ENCODE peak calls at places on chromosomes 16 and 17, in six cellular contexts. One of them, this sample, is unnamed.

GRCh38 chr17:35432176-35433074 is at the start of gene SLFN12:
- DNase-seq in A549: no peak
- DNase-seq in foreskin fibroblast: peak; percentile 91
- DNase-seq in activated B cell treated with CpG ODN at 0.5 μM for 24 hours: peak; percentile 29
- DNase-seq in upper lobe of right lung: no peak
- DNase-seq in CD8-positive, alpha-beta T cell: peak; percentile 50
- DNase-seq in this sample: peak; percentile 87

GRCh38 chr16:11681526-11681925 is 13.3 kb downstream of the SNN start:
- DNase-seq in A549: no peak
- DNase-seq in foreskin fibroblast: no peak
- DNase-seq in activated B cell treated with CpG ODN at 0.5 μM for 24 hours: peak; percentile 39
- DNase-seq in upper lobe of right lung: peak; percentile 69
- DNase-seq in CD8-positive, alpha-beta T cell: no peak
- DNase-seq in this sample: no peak

GRCh38 chr16:118857-119256 is 19.6 kb downstream of the NPRL3 start:
- DNase-seq in A549: no peak
- DNase-seq in foreskin fibroblast: no peak
- DNase-seq in activated B cell treated with CpG ODN at 0.5 μM for 24 hours: no peak
- DNase-seq in upper lobe of right lung: no peak
- DNase-seq in CD8-positive, alpha-beta T cell: no peak
- DNase-seq in this sample: no peak

GRCh38 chr17:71251276-71251675 is 869.5 kb upstream of the SOX9 start:
- DNase-seq in A549: no peak
- DNase-seq in foreskin fibroblast: no peak
- DNase-seq in activated B cell treated with CpG ODN at 0.5 μM for 24 hours: no peak
- DNase-seq in upper lobe of right lung: no peak
- DNase-seq in CD8-positive, alpha-beta T cell: no peak
- DNase-seq in this sample: peak; percentile 7

GRCh38 chr16:87806608-87807546 is 41.1 kb upstream of the KLHDC4 start:
- DNase-seq in A549: peak; percentile 78
- DNase-seq in foreskin fibroblast: peak; percentile 95
- DNase-seq in activated B cell treated with CpG ODN at 0.5 μM for 24 hours: peak; percentile 55
- DNase-seq in upper lobe of right lung: peak; percentile 74
- DNase-seq in CD8-positive, alpha-beta T cell: peak; percentile 61
- DNase-seq in this sample: peak; percentile 90

GRCh38 chr16:14013571-14014283 is 57.4 kb upstream of the MRTFB start:
- DNase-seq in A549: peak; percentile 72
- DNase-seq in foreskin fibroblast: peak; percentile 98
- DNase-seq in activated B cell treated with CpG ODN at 0.5 μM for 24 hours: no peak
- DNase-seq in upper lobe of right lung: no peak
- DNase-seq in CD8-positive, alpha-beta T cell: no peak
- DNase-seq in this sample: peak; percentile 96

GRCh38 chr17:48593840-48594411 is 347 bp upstream of the HOXB5 start:
- DNase-seq in A549: peak; percentile 94
- DNase-seq in foreskin fibroblast: peak; percentile 84
- DNase-seq in activated B cell treated with CpG ODN at 0.5 μM for 24 hours: peak; percentile 85
- DNase-seq in upper lobe of right lung: peak; percentile 84
- DNase-seq in CD8-positive, alpha-beta T cell: peak; percentile 77
- DNase-seq in this sample: peak; percentile 12

GRCh38 chr16:51374346-51374745 is 223.3 kb upstream of the SALL1 start:
- DNase-seq in A549: no peak
- DNase-seq in foreskin fibroblast: peak; percentile 91
- DNase-seq in activated B cell treated with CpG ODN at 0.5 μM for 24 hours: no peak
- DNase-seq in upper lobe of right lung: no peak
- DNase-seq in CD8-positive, alpha-beta T cell: no peak
- DNase-seq in this sample: peak; percentile 38

GRCh38 chr17:27782791-27783206 is 17.5 kb downstream of the NOS2 start:
- DNase-seq in A549: no peak
- DNase-seq in foreskin fibroblast: no peak
- DNase-seq in activated B cell treated with CpG ODN at 0.5 μM for 24 hours: no peak
- DNase-seq in upper lobe of right lung: no peak
- DNase-seq in CD8-positive, alpha-beta T cell: no peak
- DNase-seq in this sample: no peak

GRCh38 chr16:9049241-9049640 is 42.2 kb upstream of the HAPSTR1 start:
- DNase-seq in A549: no peak
- DNase-seq in foreskin fibroblast: peak; percentile 86
- DNase-seq in activated B cell treated with CpG ODN at 0.5 μM for 24 hours: no peak
- DNase-seq in upper lobe of right lung: no peak
- DNase-seq in CD8-positive, alpha-beta T cell: no peak
- DNase-seq in this sample: no peak

GRCh38 chr16:79269211-79269863 is 331.2 kb downstream of the MAF start:
- DNase-seq in A549: no peak
- DNase-seq in foreskin fibroblast: no peak
- DNase-seq in activated B cell treated with CpG ODN at 0.5 μM for 24 hours: no peak
- DNase-seq in upper lobe of right lung: no peak
- DNase-seq in CD8-positive, alpha-beta T cell: peak; percentile 35
- DNase-seq in this sample: no peak

GRCh38 chr16:77660311-77660710 is 62.0 kb upstream of the NUDT7 start:
- DNase-seq in A549: peak; percentile 33
- DNase-seq in foreskin fibroblast: peak; percentile 26
- DNase-seq in activated B cell treated with CpG ODN at 0.5 μM for 24 hours: no peak
- DNase-seq in upper lobe of right lung: no peak
- DNase-seq in CD8-positive, alpha-beta T cell: no peak
- DNase-seq in this sample: peak; percentile 25
- TF ChIP-seq CTCF in A549: peak; percentile 65
- TF ChIP-seq CTCF in foreskin fibroblast: peak; percentile 42
- TF ChIP-seq CTCF in activated B cell treated with CpG ODN at 0.5 μM for 24 hours: no peak
- TF ChIP-seq CTCF in upper lobe of right lung: peak; percentile 38
- TF ChIP-seq CTCF in CD8-positive, alpha-beta T cell: no peak
- TF ChIP-seq CTCF in this sample: peak; percentile 81

GRCh38 chr16:71723537-71724319 is 773 bp downstream of the PHLPP2 start:
- DNase-seq in A549: peak; percentile 63
- DNase-seq in foreskin fibroblast: peak; percentile 88
- DNase-seq in activated B cell treated with CpG ODN at 0.5 μM for 24 hours: peak; percentile 87
- DNase-seq in upper lobe of right lung: peak; percentile 89
- DNase-seq in CD8-positive, alpha-beta T cell: peak; percentile 87
- DNase-seq in this sample: no peak

GRCh38 chr16:71726491-71727319 is 2.2 kb upstream of the PHLPP2 start:
- DNase-seq in A549: no peak
- DNase-seq in foreskin fibroblast: peak; percentile 6
- DNase-seq in activated B cell treated with CpG ODN at 0.5 μM for 24 hours: no peak
- DNase-seq in upper lobe of right lung: no peak
- DNase-seq in CD8-positive, alpha-beta T cell: no peak
- DNase-seq in this sample: no peak

GRCh38 chr16:71721066-71721740 is 3.3 kb downstream of the PHLPP2 start:
- DNase-seq in A549: no peak
- DNase-seq in foreskin fibroblast: no peak
- DNase-seq in activated B cell treated with CpG ODN at 0.5 μM for 24 hours: no peak
- DNase-seq in upper lobe of right lung: no peak
- DNase-seq in CD8-positive, alpha-beta T cell: no peak
- DNase-seq in this sample: no peak

GRCh38 chr16:71724320-71724751 is at the start of gene PHLPP2:
- DNase-seq in A549: no peak
- DNase-seq in foreskin fibroblast: no peak
- DNase-seq in activated B cell treated with CpG ODN at 0.5 μM for 24 hours: no peak
- DNase-seq in upper lobe of right lung: no peak
- DNase-seq in CD8-positive, alpha-beta T cell: no peak
- DNase-seq in this sample: no peak

DNA sequence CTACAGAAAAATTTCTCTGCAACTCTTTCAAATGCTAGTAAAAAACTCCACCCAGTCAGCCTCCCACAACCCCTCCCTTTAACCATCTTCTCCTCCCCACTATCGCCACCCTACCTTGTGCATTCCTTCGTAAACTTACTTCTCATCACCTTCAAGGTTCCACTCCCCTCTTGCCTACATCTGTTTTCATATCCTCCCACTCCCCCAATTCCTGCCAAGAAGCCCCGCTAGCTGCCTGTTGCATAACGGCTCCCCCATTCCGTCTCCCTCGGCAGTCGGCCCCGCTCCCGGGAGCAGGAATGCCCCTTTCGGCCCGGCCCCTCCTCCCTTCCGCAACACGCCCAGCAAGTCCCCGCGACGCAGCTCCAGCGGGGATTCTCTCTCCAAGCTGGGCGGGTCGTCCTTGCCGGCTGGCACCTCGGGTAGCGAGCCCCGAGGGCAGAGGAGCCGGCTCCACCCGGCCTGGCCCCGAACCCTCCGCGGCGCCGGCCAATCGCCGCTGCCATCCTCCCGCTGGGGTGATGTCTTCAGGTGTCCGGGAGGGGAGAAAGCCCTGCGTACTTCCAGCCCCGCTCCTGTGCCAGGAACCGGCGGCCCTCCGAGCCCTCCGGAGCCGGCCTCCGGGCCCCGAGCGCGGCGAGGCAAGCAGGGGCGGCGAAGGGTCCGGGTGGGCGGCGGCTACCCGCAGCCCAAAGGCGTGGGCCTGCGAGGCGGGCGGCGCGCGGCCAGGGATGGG is 1.5 kb downstream of the PHLPP2 start:
- DNase-seq in A549: peak; percentile 77
- DNase-seq in foreskin fibroblast: peak; percentile 87
- DNase-seq in activated B cell treated with CpG ODN at 0.5 μM for 24 hours: peak; percentile 57
- DNase-seq in upper lobe of right lung: peak; percentile 83
- DNase-seq in CD8-positive, alpha-beta T cell: peak; percentile 42
- DNase-seq in this sample: no peak
- TF ChIP-seq CTCF in A549: no peak
- TF ChIP-seq CTCF in foreskin fibroblast: no peak
- TF ChIP-seq CTCF in activated B cell treated with CpG ODN at 0.5 μM for 24 hours: no peak
- TF ChIP-seq CTCF in upper lobe of right lung: no peak
- TF ChIP-seq CTCF in CD8-positive, alpha-beta T cell: no peak
- TF ChIP-seq CTCF in this sample: no peak

GRCh38 chr17:72737291-72737690 is 355.2 kb downstream of the SLC39A11 start:
- DNase-seq in A549: no peak
- DNase-seq in foreskin fibroblast: no peak
- DNase-seq in activated B cell treated with CpG ODN at 0.5 μM for 24 hours: no peak
- DNase-seq in upper lobe of right lung: no peak
- DNase-seq in CD8-positive, alpha-beta T cell: no peak
- DNase-seq in this sample: no peak

GRCh38 chr17:72745241-72745640 is 347.2 kb downstream of the SLC39A11 start:
- DNase-seq in A549: no peak
- DNase-seq in foreskin fibroblast: no peak
- DNase-seq in activated B cell treated with CpG ODN at 0.5 μM for 24 hours: no peak
- DNase-seq in upper lobe of right lung: no peak
- DNase-seq in CD8-positive, alpha-beta T cell: no peak
- DNase-seq in this sample: no peak

GRCh38 chr17:72747416-72747815 is 345.1 kb downstream of the SLC39A11 start:
- DNase-seq in A549: no peak
- DNase-seq in foreskin fibroblast: no peak
- DNase-seq in activated B cell treated with CpG ODN at 0.5 μM for 24 hours: no peak
- DNase-seq in upper lobe of right lung: no peak
- DNase-seq in CD8-positive, alpha-beta T cell: no peak
- DNase-seq in this sample: no peak

DNA sequence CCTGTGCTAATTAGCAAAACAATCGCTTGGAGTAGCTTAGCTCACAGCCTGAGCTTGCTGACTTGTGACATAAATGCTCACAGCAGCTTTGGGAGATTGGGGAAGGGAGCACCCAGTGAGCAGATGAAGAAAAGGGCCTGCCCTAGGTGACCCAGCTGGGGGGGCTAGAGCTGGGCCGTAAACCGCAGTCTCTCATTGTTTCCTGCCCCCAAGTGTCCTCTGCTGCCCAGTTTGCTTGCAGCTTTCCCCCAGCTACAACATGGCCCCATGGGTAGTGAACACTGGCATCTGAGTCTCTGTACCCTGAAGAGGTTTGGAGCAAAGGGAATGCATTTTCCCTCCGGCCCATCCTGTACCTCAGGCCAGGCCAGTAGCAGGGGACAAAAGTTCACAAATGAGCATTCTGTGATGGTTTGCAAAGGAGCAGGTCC is 349.4 kb downstream of the SLC39A11 start:
- DNase-seq in A549: no peak
- DNase-seq in foreskin fibroblast: no peak
- DNase-seq in activated B cell treated with CpG ODN at 0.5 μM for 24 hours: no peak
- DNase-seq in upper lobe of right lung: no peak
- DNase-seq in CD8-positive, alpha-beta T cell: no peak
- DNase-seq in this sample: no peak
- TF ChIP-seq CTCF in A549: no peak
- TF ChIP-seq CTCF in foreskin fibroblast: no peak
- TF ChIP-seq CTCF in activated B cell treated with CpG ODN at 0.5 μM for 24 hours: no peak
- TF ChIP-seq CTCF in upper lobe of right lung: no peak
- TF ChIP-seq CTCF in CD8-positive, alpha-beta T cell: no peak
- TF ChIP-seq CTCF in this sample: no peak

GRCh38 chr17:4896332-4897197 is 2.8 kb upstream of the C17orf107 start:
- DNase-seq in A549: no peak
- DNase-seq in foreskin fibroblast: no peak
- DNase-seq in activated B cell treated with CpG ODN at 0.5 μM for 24 hours: no peak
- DNase-seq in upper lobe of right lung: no peak
- DNase-seq in CD8-positive, alpha-beta T cell: no peak
- DNase-seq in this sample: no peak
- TF ChIP-seq CTCF in A549: no peak
- TF ChIP-seq CTCF in foreskin fibroblast: no peak
- TF ChIP-seq CTCF in activated B cell treated with CpG ODN at 0.5 μM for 24 hours: no peak
- TF ChIP-seq CTCF in upper lobe of right lung: no peak
- TF ChIP-seq CTCF in CD8-positive, alpha-beta T cell: no peak
- TF ChIP-seq CTCF in this sample: no peak

DNA sequence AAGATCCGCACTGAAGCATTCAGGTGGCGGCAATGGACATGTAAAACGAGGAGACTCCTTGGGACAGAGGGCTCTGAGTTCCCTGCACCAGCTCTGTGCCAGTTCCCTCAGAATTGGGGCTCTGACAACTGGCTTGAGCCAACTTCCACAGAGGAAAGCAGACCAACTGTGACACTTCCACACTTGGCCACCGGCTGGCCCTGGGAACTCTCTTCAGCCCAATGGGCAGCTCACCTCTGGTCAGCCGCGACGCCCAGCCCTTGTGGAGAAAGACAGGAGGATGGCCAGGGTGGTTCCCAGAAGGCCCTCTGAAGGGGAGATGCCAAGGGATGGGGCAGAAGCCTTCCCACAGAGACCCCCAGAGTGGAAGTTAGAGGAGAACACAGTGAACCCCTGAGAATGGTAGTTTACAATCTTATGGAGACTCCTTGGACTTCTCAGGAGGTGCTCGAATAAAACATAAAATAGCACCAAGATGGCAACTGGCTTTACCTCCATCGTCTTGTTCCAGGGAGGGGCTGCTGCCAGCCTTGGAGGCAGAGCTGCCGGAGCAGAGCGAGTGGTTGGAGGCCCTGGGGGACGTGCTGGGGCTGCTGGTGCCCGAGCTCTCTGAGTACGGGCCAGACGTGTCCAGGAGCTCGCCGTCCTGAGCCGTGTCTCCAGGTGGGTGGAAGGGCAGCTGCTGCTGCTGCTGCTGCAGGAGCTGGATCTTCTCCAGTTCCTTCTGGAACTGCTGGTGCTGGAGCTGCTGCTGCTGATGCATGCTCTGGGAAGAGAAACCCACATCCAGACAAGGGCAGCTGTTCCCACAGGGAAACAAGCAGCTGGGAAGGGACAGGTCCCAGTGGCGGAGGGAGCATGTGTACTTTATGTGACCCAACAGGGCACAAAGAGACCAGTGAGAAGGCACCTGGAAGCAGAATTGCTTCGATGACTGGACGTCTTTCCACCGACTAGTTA is 35.0 kb upstream of the ICAM2 start:
- DNase-seq in A549: no peak
- DNase-seq in foreskin fibroblast: no peak
- DNase-seq in activated B cell treated with CpG ODN at 0.5 μM for 24 hours: no peak
- DNase-seq in upper lobe of right lung: no peak
- DNase-seq in CD8-positive, alpha-beta T cell: no peak
- DNase-seq in this sample: no peak
- TF ChIP-seq CTCF in A549: no peak
- TF ChIP-seq CTCF in foreskin fibroblast: no peak
- TF ChIP-seq CTCF in activated B cell treated with CpG ODN at 0.5 μM for 24 hours: no peak
- TF ChIP-seq CTCF in upper lobe of right lung: no peak
- TF ChIP-seq CTCF in CD8-positive, alpha-beta T cell: no peak
- TF ChIP-seq CTCF in this sample: no peak

GRCh38 chr16:5490499-5490898 is 392.9 kb upstream of the EEF2KMT start:
- DNase-seq in A549: peak; percentile 9
- DNase-seq in foreskin fibroblast: peak; percentile 8
- DNase-seq in activated B cell treated with CpG ODN at 0.5 μM for 24 hours: no peak
- DNase-seq in upper lobe of right lung: peak; percentile 69
- DNase-seq in CD8-positive, alpha-beta T cell: no peak
- DNase-seq in this sample: no peak
- TF ChIP-seq CTCF in A549: peak; percentile 38
- TF ChIP-seq CTCF in foreskin fibroblast: peak; percentile 20
- TF ChIP-seq CTCF in activated B cell treated with CpG ODN at 0.5 μM for 24 hours: no peak
- TF ChIP-seq CTCF in upper lobe of right lung: peak; percentile 56
- TF ChIP-seq CTCF in CD8-positive, alpha-beta T cell: peak; percentile 12
- TF ChIP-seq CTCF in this sample: no peak

GRCh38 chr17:8651013-8651412 is 20.5 kb upstream of the MYH10 start:
- DNase-seq in A549: no peak
- DNase-seq in foreskin fibroblast: no peak
- DNase-seq in activated B cell treated with CpG ODN at 0.5 μM for 24 hours: no peak
- DNase-seq in upper lobe of right lung: no peak
- DNase-seq in CD8-positive, alpha-beta T cell: no peak
- DNase-seq in this sample: no peak
- TF ChIP-seq CTCF in A549: no peak
- TF ChIP-seq CTCF in foreskin fibroblast: no peak
- TF ChIP-seq CTCF in activated B cell treated with CpG ODN at 0.5 μM for 24 hours: no peak
- TF ChIP-seq CTCF in upper lobe of right lung: no peak
- TF ChIP-seq CTCF in CD8-positive, alpha-beta T cell: no peak
- TF ChIP-seq CTCF in this sample: no peak

This sample was measured in AG09319.